ENCODE peak calls at places on chromosomes 13 and 19, in eight cellular contexts. D, R, X, F, T, Y, A and H are unnamed samples.

GRCh38 chr13:105735269-105735668 is 800.2 kb downstream of the EFNB2 start:
- DNase-seq in A (no peak), D (no peak), R (no peak), F (no peak), T (no peak), X (no peak), Y (no peak), H (no peak)

GRCh38 chr13:114079601-114080536 is 52.6 kb downstream of the RASA3 start:
- DNase-seq in A (no peak), T (no peak), D (no peak), R (peak), Y (no peak), F (no peak), X (no peak), H (no peak)

GRCh38 chr13:101415358-101416174 is 742 bp downstream of the NALCN start:
- DNase-seq in X (no peak), R (no peak), A (no peak), T (no peak), F (peak), Y (no peak), D (no peak), H (no peak)

GRCh38 chr13:21615427-21615826 is 11.5 kb upstream of the MICU2 start:
- DNase-seq in R (no peak), D (no peak), Y (no peak), F (no peak), T (no peak), A (no peak), X (no peak), H (no peak)

GRCh38 chr13:112903606-112904195 is 65.3 kb upstream of the MCF2L start:
- DNase-seq in D (no peak), F (no peak), Y (no peak), A (no peak), X (no peak), R (peak), T (no peak), H (no peak)

GRCh38 chr19:4441994-4442845 is 15.4 kb downstream of the UBXN6 start:
- DNase-seq in R (no peak), A (no peak), X (no peak), F (no peak), Y (no peak), D (no peak), T (no peak), H (no peak)

GRCh38 chr19:18541258-18541991 is 1.9 kb downstream of the FKBP8 start:
- DNase-seq in D (no peak), X (peak), R (no peak), A (no peak), F (no peak), Y (peak), T (no peak), H (no peak)

GRCh38 chr13:36059366-36059765 is 71.8 kb downstream of the DCLK1 start:
- DNase-seq in X (no peak), D (no peak), F (no peak), T (no peak), A (no peak), Y (no peak), R (no peak), H (no peak)

GRCh38 chr19:22545751-22546150 is 88.4 kb upstream of the ZNF492 start:
- DNase-seq in F (peak), T (no peak), X (peak), A (peak), R (no peak), Y (peak), D (no peak), H (peak)

GRCh38 chr19:36009633-36010379 is 1.2 kb upstream of the SYNE4 start:
- DNase-seq in R (no peak), T (no peak), X (no peak), A (no peak), D (no peak), F (no peak), Y (no peak), H (no peak)

GRCh38 chr13:112651306-112651705 is 38.5 kb upstream of the ATP11A start:
- DNase-seq in X (no peak), T (no peak), R (no peak), F (no peak), Y (peak), A (no peak), D (no peak), H (no peak)

GRCh38 chr19:39388657-39389056 is 2.2 kb downstream of the PAF1 start:
- DNase-seq in Y (no peak), A (no peak), D (no peak), T (no peak), X (no peak), R (no peak), F (no peak), H (no peak)

GRCh38 chr13:30463820-30464495 is 1.8 kb downstream of the HMGB1 start:
- DNase-seq in T (peak), Y (peak), F (no peak), X (peak), D (peak), A (no peak), R (peak), H (no peak)

GRCh38 chr19:4829001-4829712 is 2.4 kb downstream of the TICAM1 start:
- DNase-seq in A (no peak), T (no peak), F (no peak), D (no peak), R (no peak), Y (no peak), X (no peak), H (no peak)

GRCh38 chr13:40271931-40272775 is 394.3 kb downstream of the FOXO1 start:
- DNase-seq in F (no peak), A (no peak), D (peak), R (peak), Y (peak), T (peak), X (peak), H (no peak)

GRCh38 chr19:47100290-47100689 is 13.3 kb downstream of the ZC3H4 start:
- DNase-seq in R (no peak), D (no peak), F (no peak), X (no peak), Y (no peak), A (no peak), T (no peak), H (peak)

GRCh38 chr19:41641879-41642485 is 15.1 kb upstream of the CEACAM4 start:
- DNase-seq in X (peak), D (peak), A (peak), Y (peak), F (peak), T (peak), R (no peak), H (peak)

GRCh38 chr13:110261166-110262081 is 45.5 kb downstream of the COL4A1 start:
- DNase-seq in F (peak), D (no peak), Y (no peak), X (no peak), T (no peak), A (no peak), R (no peak), H (no peak)

GRCh38 chr19:27777726-27778125 is 1435.2 kb downstream of the UQCRFS1 start:
- DNase-seq in T (no peak), A (no peak), Y (no peak), R (no peak), D (no peak), F (no peak), X (no peak), H (no peak)

GRCh38 chr19:47176627-47177090 is 46.0 kb downstream of the SAE1 start:
- DNase-seq in T (no peak), Y (peak), D (peak), F (no peak), A (no peak), R (no peak), X (peak), H (no peak)

GRCh38 chr19:39677931-39678889 is 22.5 kb downstream of the LGALS16 start:
- DNase-seq in Y (no peak), D (no peak), X (peak), A (no peak), T (peak), F (no peak), R (no peak), H (no peak)

GRCh38 chr19:2613507-2614295 is 88.8 kb downstream of the GNG7 start:
- DNase-seq in Y (peak), D (peak), F (peak), T (no peak), X (peak), R (no peak), A (no peak), H (peak)
- H3K4me3 ChIP-seq in Y (no peak), D (no peak), F (no peak), T (no peak), X (no peak), R (no peak), A (no peak), H (no peak)

DNA sequence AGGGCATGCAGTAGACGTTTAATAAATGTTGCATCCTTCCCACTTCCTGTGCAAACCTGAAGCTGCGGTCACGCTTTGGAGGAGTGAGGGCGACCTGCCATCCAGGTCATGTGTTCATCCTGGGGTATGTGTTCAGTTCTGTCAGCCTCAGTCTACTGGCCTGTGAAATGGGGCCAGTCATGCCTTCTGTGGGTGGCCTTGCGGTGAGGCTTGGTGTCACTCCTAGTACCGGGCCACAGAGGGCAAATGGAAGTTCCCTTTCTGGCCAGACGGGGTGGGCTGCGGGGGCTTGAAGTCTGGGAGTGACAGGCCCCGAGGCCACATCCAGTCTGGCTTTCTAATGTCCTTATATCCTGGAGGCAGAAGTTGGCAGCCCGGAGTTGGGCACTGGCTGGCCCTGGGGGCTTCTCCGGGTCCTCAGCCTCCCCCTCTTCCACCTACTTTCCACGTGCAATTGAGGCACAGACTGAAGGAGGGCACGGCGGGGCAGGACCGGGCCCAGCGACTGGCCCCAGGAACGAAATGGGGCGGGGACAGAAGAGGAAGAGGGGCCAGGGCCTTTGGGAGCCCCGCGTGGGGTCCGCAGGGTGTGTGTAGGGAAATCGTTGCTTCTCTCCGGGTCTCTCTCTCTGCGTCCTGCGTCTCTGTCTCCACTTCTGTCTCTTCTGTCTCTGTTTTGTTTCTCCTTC is 11.1 kb downstream of the PDE4A start:
- DNase-seq in A (no peak), T (no peak), D (no peak), R (no peak), X (peak), F (no peak), Y (peak), H (no peak)
- TF ChIP-seq CTCF in A (peak), T (no peak), D (no peak), R (no peak), X (no peak), F (no peak), Y (no peak), H (no peak)

GRCh38 chr19:51001495-51001894 is at the start of gene KLK8:
- DNase-seq in F (no peak), T (no peak), X (no peak), D (no peak), R (no peak), Y (no peak), A (no peak), H (no peak)
- H3K4me3 ChIP-seq in F (peak), T (no peak), X (no peak), D (no peak), R (peak), Y (no peak), A (peak), H (no peak)

GRCh38 chr19:50858896-50859295 is 4.2 kb downstream of the KLK3 start:
- DNase-seq in A (no peak), X (no peak), F (no peak), T (no peak), R (peak), D (no peak), Y (no peak), H (peak)
- TF ChIP-seq CTCF in A (no peak), X (no peak), F (no peak), T (no peak), R (no peak), D (no peak), Y (no peak), H (no peak)

GRCh38 chr13:90846956-90847355 is 500.5 kb upstream of the MIR17HG start:
- DNase-seq in A (no peak), Y (no peak), T (no peak), F (no peak), X (no peak), R (no peak), D (no peak), H (no peak)
- H3K4me3 ChIP-seq in A (no peak), Y (no peak), T (no peak), F (no peak), X (no peak), R (no peak), D (no peak), H (no peak)